ENCODE peak calls at places on chromosomes 7 and 10, in eight cellular contexts. One of them, this sample, is unnamed. For H3K4me1, the result is how much of the 10 kb centered on the place peaks cover.

GRCh38 chr7:28682136-28682535 is 269.8 kb downstream of the CREB5 start:
- DNase-seq in esophagus squamous epithelium: no peak
- DNase-seq in Karpas-422: no peak
- DNase-seq in esophagus muscularis mucosa: no peak
- DNase-seq in left lung: no peak
- DNase-seq in lower lobe of right lung: no peak
- DNase-seq in CD8-positive, alpha-beta T cell: no peak
- DNase-seq in transverse colon: no peak
- DNase-seq in this sample: no peak

GRCh38 chr7:149670288-149670687 is 103.1 kb downstream of the ZNF467 start:
- DNase-seq in transverse colon: peak
- DNase-seq in left lung: no peak
- DNase-seq in lower lobe of right lung: no peak
- DNase-seq in Karpas-422: no peak
- DNase-seq in CD8-positive, alpha-beta T cell: no peak
- DNase-seq in esophagus muscularis mucosa: no peak
- DNase-seq in esophagus squamous epithelium: no peak
- DNase-seq in this sample: peak

GRCh38 chr7:154385214-154385613 is 333.0 kb downstream of the DPP6 start:
- DNase-seq in Karpas-422: no peak
- DNase-seq in esophagus squamous epithelium: no peak
- DNase-seq in left lung: no peak
- DNase-seq in esophagus muscularis mucosa: no peak
- DNase-seq in transverse colon: no peak
- DNase-seq in lower lobe of right lung: no peak
- DNase-seq in CD8-positive, alpha-beta T cell: no peak
- DNase-seq in this sample: no peak

GRCh38 chr7:28089120-28089714 is 91.4 kb downstream of the JAZF1 start:
- DNase-seq in esophagus muscularis mucosa: no peak
- DNase-seq in transverse colon: no peak
- DNase-seq in Karpas-422: no peak
- DNase-seq in esophagus squamous epithelium: no peak
- DNase-seq in lower lobe of right lung: no peak
- DNase-seq in left lung: no peak
- DNase-seq in CD8-positive, alpha-beta T cell: no peak
- DNase-seq in this sample: no peak

GRCh38 chr10:129057856-129058663 is 409.0 kb upstream of the MGMT start:
- DNase-seq in left lung: no peak
- DNase-seq in transverse colon: peak
- DNase-seq in Karpas-422: no peak
- DNase-seq in lower lobe of right lung: no peak
- DNase-seq in CD8-positive, alpha-beta T cell: peak
- DNase-seq in esophagus squamous epithelium: no peak
- DNase-seq in esophagus muscularis mucosa: peak
- DNase-seq in this sample: no peak

GRCh38 chr10:60917331-60918280 is 26.4 kb downstream of the RHOBTB1 start:
- DNase-seq in left lung: no peak
- DNase-seq in lower lobe of right lung: no peak
- DNase-seq in transverse colon: no peak
- DNase-seq in esophagus muscularis mucosa: no peak
- DNase-seq in Karpas-422: no peak
- DNase-seq in CD8-positive, alpha-beta T cell: no peak
- DNase-seq in esophagus squamous epithelium: no peak
- DNase-seq in this sample: no peak

GRCh38 chr7:23462846-23463245 is 7.4 kb downstream of the IGF2BP3 start:
- DNase-seq in Karpas-422: no peak
- DNase-seq in esophagus squamous epithelium: no peak
- DNase-seq in left lung: no peak
- DNase-seq in esophagus muscularis mucosa: no peak
- DNase-seq in lower lobe of right lung: no peak
- DNase-seq in transverse colon: no peak
- DNase-seq in CD8-positive, alpha-beta T cell: no peak
- DNase-seq in this sample: peak

GRCh38 chr7:123351506-123352225 is 151.9 kb upstream of the SLC13A1 start:
- DNase-seq in esophagus muscularis mucosa: no peak
- DNase-seq in lower lobe of right lung: no peak
- DNase-seq in CD8-positive, alpha-beta T cell: no peak
- DNase-seq in left lung: no peak
- DNase-seq in esophagus squamous epithelium: no peak
- DNase-seq in Karpas-422: no peak
- DNase-seq in transverse colon: no peak
- DNase-seq in this sample: peak

GRCh38 chr7:118005021-118005420 is 131.8 kb upstream of the CTTNBP2 start:
- DNase-seq in lower lobe of right lung: no peak
- DNase-seq in transverse colon: no peak
- DNase-seq in left lung: no peak
- DNase-seq in esophagus squamous epithelium: no peak
- DNase-seq in esophagus muscularis mucosa: no peak
- DNase-seq in CD8-positive, alpha-beta T cell: no peak
- DNase-seq in Karpas-422: no peak
- DNase-seq in this sample: no peak

GRCh38 chr10:122854648-122855047 is 9.0 kb upstream of the CUZD1 start:
- DNase-seq in esophagus muscularis mucosa: no peak
- DNase-seq in lower lobe of right lung: no peak
- DNase-seq in CD8-positive, alpha-beta T cell: no peak
- DNase-seq in esophagus squamous epithelium: no peak
- DNase-seq in left lung: no peak
- DNase-seq in Karpas-422: no peak
- DNase-seq in transverse colon: no peak
- DNase-seq in this sample: peak

GRCh38 chr10:122852261-122852660 is 6.6 kb upstream of the CUZD1 start:
- DNase-seq in left lung: no peak
- DNase-seq in Karpas-422: no peak
- DNase-seq in esophagus muscularis mucosa: no peak
- DNase-seq in lower lobe of right lung: no peak
- DNase-seq in CD8-positive, alpha-beta T cell: no peak
- DNase-seq in esophagus squamous epithelium: no peak
- DNase-seq in transverse colon: no peak
- DNase-seq in this sample: no peak

GRCh38 chr10:122856902-122857301 is 11.2 kb upstream of the CUZD1 start:
- DNase-seq in Karpas-422: no peak
- DNase-seq in CD8-positive, alpha-beta T cell: no peak
- DNase-seq in esophagus squamous epithelium: no peak
- DNase-seq in lower lobe of right lung: no peak
- DNase-seq in transverse colon: no peak
- DNase-seq in left lung: no peak
- DNase-seq in esophagus muscularis mucosa: no peak
- DNase-seq in this sample: no peak

GRCh38 chr10:122853665-122854313 is 8.1 kb upstream of the CUZD1 start:
- DNase-seq in left lung: no peak
- DNase-seq in esophagus muscularis mucosa: no peak
- DNase-seq in lower lobe of right lung: no peak
- DNase-seq in CD8-positive, alpha-beta T cell: no peak
- DNase-seq in transverse colon: no peak
- DNase-seq in Karpas-422: no peak
- DNase-seq in esophagus squamous epithelium: no peak
- DNase-seq in this sample: peak

DNA sequence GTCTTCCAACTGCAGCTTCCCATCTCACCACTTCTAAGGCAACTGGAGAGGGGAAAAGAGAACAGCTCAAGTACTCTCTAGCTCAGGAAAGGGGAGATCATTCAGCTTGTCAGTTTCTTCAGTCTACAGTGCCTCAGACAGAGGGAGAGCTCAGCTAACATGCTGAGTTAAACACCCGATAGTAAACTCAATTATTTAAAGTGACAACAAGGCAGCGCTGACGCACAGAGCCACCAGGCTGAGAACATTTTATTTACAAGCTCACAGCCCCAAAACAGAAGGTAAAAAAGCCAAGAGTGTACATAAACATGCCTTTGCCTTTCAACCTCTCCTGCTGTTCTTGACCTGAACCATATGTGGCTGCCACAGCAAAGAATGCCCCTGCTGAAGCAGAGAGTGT is 10.1 kb upstream of the CUZD1 start:
- DNase-seq in transverse colon: no peak
- DNase-seq in Karpas-422: no peak
- DNase-seq in lower lobe of right lung: no peak
- DNase-seq in left lung: no peak
- DNase-seq in esophagus muscularis mucosa: no peak
- DNase-seq in CD8-positive, alpha-beta T cell: no peak
- DNase-seq in esophagus squamous epithelium: no peak
- DNase-seq in this sample: no peak
- H3K4me1 ChIP-seq in transverse colon: under half
- H3K4me1 ChIP-seq in Karpas-422: under half
- H3K4me1 ChIP-seq in lower lobe of right lung: under half
- H3K4me1 ChIP-seq in left lung: under half
- H3K4me1 ChIP-seq in esophagus muscularis mucosa: under half
- H3K4me1 ChIP-seq in CD8-positive, alpha-beta T cell: under half
- H3K4me1 ChIP-seq in esophagus squamous epithelium: under half
- H3K4me1 ChIP-seq in this sample: under half

DNA sequence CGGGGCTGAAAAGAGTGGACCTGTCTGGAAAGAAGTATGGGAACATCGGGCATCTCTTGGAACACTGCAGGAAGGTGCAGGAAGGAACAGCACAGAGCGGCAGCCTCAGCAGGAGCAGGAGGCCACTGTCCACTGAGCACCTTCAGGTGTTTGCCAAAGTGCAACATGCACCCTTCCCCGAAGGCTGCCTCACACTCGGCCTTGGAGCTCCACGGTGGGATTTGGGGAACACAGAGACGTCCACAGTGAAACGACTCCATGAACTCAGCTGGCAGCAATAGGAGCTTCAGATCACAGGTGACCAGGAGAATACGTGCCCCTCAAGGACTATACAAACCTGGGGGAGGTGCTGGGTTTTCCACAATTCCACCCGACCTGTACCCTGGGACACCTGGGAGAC is 140.3 kb upstream of the RET start:
- DNase-seq in esophagus squamous epithelium: no peak
- DNase-seq in CD8-positive, alpha-beta T cell: no peak
- DNase-seq in transverse colon: no peak
- DNase-seq in lower lobe of right lung: no peak
- DNase-seq in left lung: no peak
- DNase-seq in esophagus muscularis mucosa: no peak
- DNase-seq in Karpas-422: no peak
- DNase-seq in this sample: no peak
- H3K4me3 ChIP-seq in esophagus squamous epithelium: no peak
- H3K4me3 ChIP-seq in CD8-positive, alpha-beta T cell: no peak
- H3K4me3 ChIP-seq in transverse colon: no peak
- H3K4me3 ChIP-seq in lower lobe of right lung: no peak
- H3K4me3 ChIP-seq in left lung: no peak
- H3K4me3 ChIP-seq in esophagus muscularis mucosa: no peak
- H3K4me3 ChIP-seq in Karpas-422: no peak
- H3K4me3 ChIP-seq in this sample: no peak

DNA sequence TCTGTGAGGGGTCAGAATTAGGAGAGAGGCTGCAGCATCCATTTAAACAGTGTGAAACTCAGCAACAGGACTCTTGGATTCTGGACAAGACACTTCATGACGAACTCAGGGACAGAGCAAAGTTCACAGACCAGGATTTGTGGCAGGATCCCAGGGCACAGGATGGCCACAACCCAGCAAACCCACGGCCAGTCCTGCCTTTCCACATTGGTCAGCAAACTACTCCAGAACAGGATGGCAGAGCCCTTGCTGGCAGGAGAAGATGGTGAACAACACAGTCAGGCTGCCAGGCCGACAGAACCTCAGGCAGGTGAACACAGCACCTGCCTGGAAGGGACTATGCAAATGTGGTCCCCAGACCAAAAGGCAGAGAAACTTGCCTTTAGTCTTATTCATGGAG is 34.4 kb downstream of the VSTM4 start:
- DNase-seq in Karpas-422: no peak
- DNase-seq in lower lobe of right lung: no peak
- DNase-seq in CD8-positive, alpha-beta T cell: no peak
- DNase-seq in left lung: no peak
- DNase-seq in esophagus squamous epithelium: no peak
- DNase-seq in esophagus muscularis mucosa: no peak
- DNase-seq in transverse colon: no peak
- DNase-seq in this sample: no peak
- H3K4me1 ChIP-seq in Karpas-422: under half
- H3K4me1 ChIP-seq in lower lobe of right lung: half or more
- H3K4me1 ChIP-seq in CD8-positive, alpha-beta T cell: under half
- H3K4me1 ChIP-seq in left lung: under half
- H3K4me1 ChIP-seq in esophagus squamous epithelium: half or more
- H3K4me1 ChIP-seq in esophagus muscularis mucosa: under half
- H3K4me1 ChIP-seq in transverse colon: under half
- H3K4me1 ChIP-seq in this sample: half or more

GRCh38 chr7:140403878-140404564 is at the start of gene RAB19:
- DNase-seq in left lung: peak
- DNase-seq in CD8-positive, alpha-beta T cell: peak
- DNase-seq in transverse colon: peak
- DNase-seq in Karpas-422: no peak
- DNase-seq in esophagus muscularis mucosa: no peak
- DNase-seq in esophagus squamous epithelium: no peak
- DNase-seq in lower lobe of right lung: peak
- DNase-seq in this sample: no peak
- H3K4me3 ChIP-seq in left lung: peak
- H3K4me3 ChIP-seq in CD8-positive, alpha-beta T cell: peak
- H3K4me3 ChIP-seq in transverse colon: no peak
- H3K4me3 ChIP-seq in Karpas-422: peak
- H3K4me3 ChIP-seq in esophagus muscularis mucosa: peak
- H3K4me3 ChIP-seq in esophagus squamous epithelium: peak
- H3K4me3 ChIP-seq in lower lobe of right lung: peak
- H3K4me3 ChIP-seq in this sample: peak

GRCh38 chr10:86803156-86803555 is 46.7 kb downstream of the BMPR1A start:
- DNase-seq in transverse colon: no peak
- DNase-seq in lower lobe of right lung: no peak
- DNase-seq in left lung: no peak
- DNase-seq in esophagus squamous epithelium: no peak
- DNase-seq in Karpas-422: no peak
- DNase-seq in CD8-positive, alpha-beta T cell: no peak
- DNase-seq in esophagus muscularis mucosa: no peak
- DNase-seq in this sample: peak
- H3K4me1 ChIP-seq in transverse colon: under half
- H3K4me1 ChIP-seq in lower lobe of right lung: under half
- H3K4me1 ChIP-seq in left lung: under half
- H3K4me1 ChIP-seq in esophagus squamous epithelium: under half
- H3K4me1 ChIP-seq in Karpas-422: under half
- H3K4me1 ChIP-seq in CD8-positive, alpha-beta T cell: under half
- H3K4me1 ChIP-seq in esophagus muscularis mucosa: half or more
- H3K4me1 ChIP-seq in this sample: under half

GRCh38 chr7:127995157-127995865 is 35.9 kb downstream of the LRRC4 start:
- DNase-seq in transverse colon: no peak
- DNase-seq in lower lobe of right lung: no peak
- DNase-seq in esophagus muscularis mucosa: no peak
- DNase-seq in left lung: no peak
- DNase-seq in esophagus squamous epithelium: no peak
- DNase-seq in CD8-positive, alpha-beta T cell: no peak
- DNase-seq in Karpas-422: no peak
- DNase-seq in this sample: peak
- H3K4me3 ChIP-seq in transverse colon: no peak
- H3K4me3 ChIP-seq in lower lobe of right lung: no peak
- H3K4me3 ChIP-seq in esophagus muscularis mucosa: no peak
- H3K4me3 ChIP-seq in left lung: no peak
- H3K4me3 ChIP-seq in esophagus squamous epithelium: no peak
- H3K4me3 ChIP-seq in CD8-positive, alpha-beta T cell: no peak
- H3K4me3 ChIP-seq in Karpas-422: no peak
- H3K4me3 ChIP-seq in this sample: peak

This sample was measured in adipocyte.